ENCODE peak calls at places on chromosomes 3 and 15, in five cellular contexts. B is ovary, Q is A549, F is suprapubic skin, T is tibial nerve. W is an unnamed sample.

GRCh38 chr3:107810195-107811071 is 280.4 kb downstream of the CD47 start:
- DNase-seq in F (no peak), B (no peak), T (no peak), Q (no peak), W (no peak)

GRCh38 chr3:191066669-191067068 is 132.4 kb upstream of the OSTN start:
- DNase-seq in F (no peak), T (no peak), Q (peak; percentile 9), B (no peak), W (no peak)

GRCh38 chr3:178320481-178321352 is 215.5 kb upstream of the KCNMB2 start:
- DNase-seq in F (no peak), Q (no peak), T (no peak), B (peak; percentile 34), W (no peak)

GRCh38 chr15:68228971-68229385 is 550 bp downstream of the CLN6 start:
- DNase-seq in B (no peak), F (peak; percentile 77), Q (peak; percentile 19), T (no peak), W (no peak)

GRCh38 chr3:103992469-103992868 is 1374.2 kb upstream of the ALCAM start:
- DNase-seq in B (no peak), T (no peak), Q (peak; percentile 5), F (no peak), W (no peak)

GRCh38 chr3:132654190-132654589 is 5.4 kb downstream of the ACAD11 start:
- DNase-seq in F (no peak), B (no peak), Q (no peak), T (no peak), W (no peak)

GRCh38 chr3:55910543-55910942 is 423.4 kb upstream of the WNT5A start:
- DNase-seq in T (no peak), F (no peak), B (no peak), Q (no peak), W (no peak)

GRCh38 chr15:64443016-64443415 is 17.4 kb upstream of the ZNF609 start:
- DNase-seq in T (no peak), B (no peak), F (no peak), Q (no peak), W (no peak)

GRCh38 chr3:72444642-72445223 is 403.5 kb downstream of the SHQ1 start:
- DNase-seq in Q (no peak), B (no peak), F (no peak), T (no peak), W (no peak)

GRCh38 chr3:48155122-48155521 is 33.1 kb downstream of the CDC25A start:
- DNase-seq in F (no peak), T (no peak), Q (peak; percentile 36), B (no peak), W (no peak)

GRCh38 chr15:84836859-84837258 is 19.7 kb downstream of the ALPK3 start:
- DNase-seq in F (no peak), T (no peak), Q (no peak), B (no peak), W (no peak)

GRCh38 chr15:70435872-70436271 is 327.5 kb downstream of the UACA start:
- DNase-seq in F (no peak), Q (no peak), B (no peak), T (no peak), W (no peak)

GRCh38 chr3:24060055-24060454 is 115.0 kb downstream of the NR1D2 start:
- DNase-seq in B (no peak), T (no peak), Q (no peak), F (no peak), W (no peak)

GRCh38 chr3:29642393-29643033 is 361.6 kb downstream of the RBMS3 start:
- DNase-seq in B (peak; percentile 57), T (no peak), Q (peak; percentile 31), F (no peak), W (no peak)

GRCh38 chr3:61927332-61927731 is 366.0 kb downstream of the PTPRG start:
- DNase-seq in Q (no peak), T (peak; percentile 57), B (peak; percentile 81), F (peak; percentile 73), W (peak; percentile 93)

GRCh38 chr3:188053710-188054379 is 100.1 kb upstream of the LPP start:
- DNase-seq in T (no peak), Q (no peak), B (no peak), F (no peak), W (no peak)

GRCh38 chr15:26029146-26029545 is 166.0 kb upstream of the ATP10A start:
- DNase-seq in F (no peak), T (no peak), B (no peak), Q (no peak), W (peak; percentile 64)

GRCh38 chr15:77504871-77505270 is 84.2 kb downstream of the HMG20A start:
- DNase-seq in T (no peak), Q (no peak), B (no peak), F (no peak), W (no peak)

GRCh38 chr3:81465510-81465909 is 295.9 kb downstream of the GBE1 start:
- DNase-seq in T (no peak), Q (no peak), F (no peak), B (no peak), W (no peak)

GRCh38 chr15:68770206-68770605 is 50.5 kb downstream of the ANP32A start:
- DNase-seq in B (no peak), Q (no peak), F (no peak), T (no peak), W (no peak)

GRCh38 chr3:101638262-101638745 is 38.6 kb downstream of the ZBTB11 start:
- DNase-seq in T (no peak), F (no peak), B (no peak), Q (no peak), W (no peak)

GRCh38 chr3:11001020-11001657 is 8.6 kb downstream of the SLC6A1 start:
- DNase-seq in T (no peak), B (peak; percentile 53), F (no peak), Q (peak; percentile 14), W (no peak)

GRCh38 chr3:126983653-126984390 is 907 bp downstream of the PLXNA1 start:
- DNase-seq in Q (no peak), T (no peak), B (peak; percentile 48), F (no peak), W (no peak)

GRCh38 chr3:35778201-35778600 is 138.9 kb downstream of the ARPP21 start:
- DNase-seq in T (no peak), Q (no peak), F (no peak), B (no peak), W (no peak)

GRCh38 chr15:92048739-92049138 is 195.2 kb downstream of the SLCO3A1 start:
- DNase-seq in B (no peak), F (no peak), Q (no peak), T (no peak), W (no peak)

GRCh38 chr3:21331321-21331720 is 419.7 kb downstream of the ZNF385D start:
- DNase-seq in T (no peak), F (no peak), Q (no peak), B (no peak), W (no peak)

GRCh38 chr15:60101416-60101815 is 97.3 kb downstream of the FOXB1 start:
- DNase-seq in T (no peak), F (no peak), B (no peak), Q (no peak), W (no peak)

GRCh38 chr3:19959505-19959904 is 12.6 kb downstream of the RAB5A start:
- DNase-seq in T (no peak), B (no peak), F (no peak), Q (no peak), W (no peak)

GRCh38 chr15:41417418-41417811 is 520 bp downstream of the RTF1 start:
- DNase-seq in T (no peak), Q (peak; percentile 16), B (no peak), F (peak; percentile 71), W (no peak)

GRCh38 chr3:11495948-11496557 is 147.7 kb downstream of the VGLL4 start:
- DNase-seq in Q (no peak), B (peak; percentile 19), F (no peak), T (no peak), W (no peak)

GRCh38 chr3:13110678-13111116 is 37.5 kb upstream of the IQSEC1 start:
- DNase-seq in T (no peak), B (no peak), Q (no peak), F (peak; percentile 18), W (no peak)

GRCh38 chr15:74127255-74127953 is 3.0 kb upstream of the ISLR2 start:
- DNase-seq in B (peak; percentile 92), T (peak; percentile 88), F (peak; percentile 89), Q (peak; percentile 86), W (no peak)
- H3K4me3 ChIP-seq in B (peak overlapping the region; percentile 26), T (peak overlapping the region; percentile 21), F (peak overlapping the region; percentile 31), Q (peak overlapping the region; percentile 50), W (peak overlapping the region; percentile 49)

DNA sequence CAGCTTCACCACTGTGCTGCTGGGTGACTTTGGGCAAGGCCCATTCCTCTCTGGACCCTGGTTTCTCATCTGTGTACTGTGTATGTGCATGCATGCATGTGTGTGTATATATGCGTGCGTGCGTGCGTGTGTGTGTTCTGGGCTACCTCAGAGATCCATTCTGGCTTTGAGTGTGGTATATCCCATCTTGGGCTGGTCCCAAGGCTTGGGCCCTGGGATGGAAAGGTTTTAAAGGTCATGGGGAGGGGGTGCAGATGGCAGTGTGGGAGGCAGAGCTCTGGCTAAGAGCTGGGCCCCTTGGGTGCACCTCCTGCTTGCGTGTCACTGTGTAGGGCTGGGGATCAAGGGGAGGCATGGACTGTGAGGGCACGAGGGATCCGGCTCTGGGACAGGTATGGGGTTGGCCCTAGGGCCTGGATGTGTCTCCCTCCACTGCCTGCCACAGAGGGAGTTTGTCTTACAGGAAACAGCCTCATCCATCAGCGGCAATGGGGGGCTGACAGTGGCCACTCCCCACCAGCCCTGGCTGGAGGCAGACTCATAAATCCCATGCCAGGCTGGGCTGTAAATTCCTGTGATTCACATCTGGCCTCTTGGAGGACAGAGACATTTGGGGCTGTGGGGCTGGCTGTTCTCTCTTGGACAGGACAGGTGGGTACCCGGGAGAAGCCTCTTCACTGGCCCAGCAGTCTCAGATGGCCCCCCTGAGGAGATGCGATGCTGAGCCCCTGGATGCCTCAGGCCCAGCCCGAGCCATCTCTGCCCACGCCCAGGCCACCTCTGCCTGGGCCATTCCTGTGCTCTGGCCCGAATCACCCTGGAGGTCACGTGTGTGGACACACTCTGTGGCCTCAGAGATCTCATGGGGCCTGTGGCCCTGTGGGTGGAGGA is 21.4 kb upstream of the CSPG4 start:
- DNase-seq in F (peak; percentile 60), Q (no peak), B (no peak), T (no peak), W (no peak)
- TF ChIP-seq EP300 in F (no peak), Q (no peak), B (no peak), T (no peak), W (no peak)

DNA sequence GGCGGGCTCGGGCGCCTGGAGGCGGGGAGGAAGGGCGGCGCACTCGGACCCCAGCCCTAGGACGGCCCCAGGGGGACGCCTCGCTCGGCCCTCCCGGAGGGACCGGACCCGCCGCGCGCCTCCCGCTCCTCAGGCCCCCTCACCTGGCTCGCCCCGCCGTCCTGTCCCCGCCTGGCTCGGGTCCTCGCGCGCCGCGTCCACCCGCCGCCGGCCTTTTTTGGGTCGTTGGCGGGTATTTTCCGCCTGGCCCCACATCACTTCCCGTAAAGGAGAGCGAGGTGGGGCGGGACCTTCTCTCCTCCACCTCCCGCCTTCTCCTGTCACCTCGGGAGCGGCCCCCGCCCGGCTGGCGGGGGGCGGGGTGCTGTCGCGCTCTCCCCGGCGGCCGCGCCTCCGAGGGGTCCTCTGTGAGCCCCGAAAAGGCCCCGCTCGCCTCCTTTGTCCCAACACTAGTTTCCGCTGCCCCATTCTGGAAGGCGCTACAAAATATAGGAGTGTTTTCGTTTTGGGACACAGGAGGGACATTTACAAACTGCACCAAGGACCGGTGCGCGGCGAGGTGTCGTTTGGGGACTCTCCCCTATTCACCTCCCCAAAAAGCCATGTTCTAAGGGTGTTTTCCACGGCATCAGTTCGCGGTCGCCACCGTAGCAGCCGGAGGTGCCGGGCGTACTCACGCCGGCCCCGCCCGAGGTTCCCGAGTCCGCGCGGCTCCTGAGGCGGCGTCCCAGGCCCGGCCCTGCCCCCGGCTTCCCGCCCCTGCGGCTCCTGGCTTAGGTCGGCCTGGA is at the start of gene RAB27A:
- DNase-seq in T (peak; percentile 31), Q (peak; percentile 77), B (peak; percentile 73), F (peak; percentile 84), W (no peak)
- H3K4me3 ChIP-seq in T (peak within 1 kb of the TSS; percentile 56), Q (peak within 1 kb of the TSS; percentile 83), B (peak within 1 kb of the TSS; percentile 86), F (peak within 1 kb of the TSS; percentile 77), W (peak within 1 kb of the TSS; percentile 75)

GRCh38 chr15:99114511-99115299 is 9.8 kb downstream of the SYNM start:
- DNase-seq in B (no peak), Q (no peak), T (no peak), F (no peak), W (no peak)
- TF ChIP-seq EP300 in B (no peak), Q (no peak), T (no peak), F (peak; percentile 48), W (peak; percentile 68)